ENCODE peak calls at places on chromosome 14, in six cellular contexts. One of them, this sample, is unnamed.

GRCh38 chr14:56199095-56199975 is 81.1 kb downstream of the PELI2 start:
- DNase-seq in AG04449: peak; percentile 98
- DNase-seq in neural crest cell: no peak
- DNase-seq in GM04504: peak; percentile 91
- DNase-seq in NCI-H2029: peak; percentile 69
- DNase-seq in RKO: no peak
- DNase-seq in this sample: no peak

GRCh38 chr14:71438684-71439083 is 493.5 kb upstream of the RGS6 start:
- DNase-seq in GM04504: peak; percentile 17
- DNase-seq in NCI-H2029: no peak
- DNase-seq in neural crest cell: no peak
- DNase-seq in AG04449: no peak
- DNase-seq in RKO: no peak
- DNase-seq in this sample: no peak

GRCh38 chr14:89425931-89426330 is 8.9 kb upstream of the FOXN3 start:
- DNase-seq in NCI-H2029: no peak
- DNase-seq in RKO: peak; percentile 83
- DNase-seq in GM04504: peak; percentile 96
- DNase-seq in neural crest cell: no peak
- DNase-seq in AG04449: peak; percentile 94
- DNase-seq in this sample: peak; percentile 84

GRCh38 chr14:65312859-65313258 is 99.7 kb upstream of the FUT8 start:
- DNase-seq in NCI-H2029: no peak
- DNase-seq in neural crest cell: no peak
- DNase-seq in AG04449: no peak
- DNase-seq in GM04504: no peak
- DNase-seq in RKO: no peak
- DNase-seq in this sample: no peak

GRCh38 chr14:104981699-104982541 is 3.7 kb upstream of the CLBA1 start:
- DNase-seq in NCI-H2029: no peak
- DNase-seq in GM04504: no peak
- DNase-seq in neural crest cell: no peak
- DNase-seq in RKO: no peak
- DNase-seq in AG04449: no peak
- DNase-seq in this sample: no peak

GRCh38 chr14:69612014-69612758 is 790 bp downstream of the SUSD6 start:
- DNase-seq in AG04449: no peak
- DNase-seq in GM04504: no peak
- DNase-seq in neural crest cell: no peak
- DNase-seq in NCI-H2029: no peak
- DNase-seq in RKO: peak; percentile 52
- DNase-seq in this sample: peak; percentile 70

GRCh38 chr14:96484391-96484790 is 17.8 kb upstream of the PAPOLA start:
- DNase-seq in NCI-H2029: no peak
- DNase-seq in neural crest cell: no peak
- DNase-seq in RKO: no peak
- DNase-seq in GM04504: no peak
- DNase-seq in AG04449: no peak
- DNase-seq in this sample: no peak

GRCh38 chr14:50943943-50944646 is at the start of gene PYGL:
- DNase-seq in AG04449: no peak
- DNase-seq in RKO: peak; percentile 60
- DNase-seq in GM04504: peak; percentile 40
- DNase-seq in NCI-H2029: peak; percentile 52
- DNase-seq in neural crest cell: peak; percentile 67
- DNase-seq in this sample: peak; percentile 68

GRCh38 chr14:102496331-102496691 is 13.3 kb downstream of the ANKRD9 start:
- DNase-seq in NCI-H2029: no peak
- DNase-seq in AG04449: no peak
- DNase-seq in GM04504: no peak
- DNase-seq in neural crest cell: no peak
- DNase-seq in RKO: no peak
- DNase-seq in this sample: no peak

GRCh38 chr14:95811813-95812212 is 64.8 kb upstream of the TUNAR start:
- DNase-seq in RKO: no peak
- DNase-seq in neural crest cell: no peak
- DNase-seq in NCI-H2029: no peak
- DNase-seq in GM04504: no peak
- DNase-seq in AG04449: no peak
- DNase-seq in this sample: no peak

GRCh38 chr14:99537399-99537798 is 56.2 kb downstream of the CCNK start:
- DNase-seq in GM04504: peak; percentile 48
- DNase-seq in AG04449: peak; percentile 41
- DNase-seq in RKO: no peak
- DNase-seq in NCI-H2029: no peak
- DNase-seq in neural crest cell: no peak
- DNase-seq in this sample: peak; percentile 70

GRCh38 chr14:53525608-53526007 is 372.5 kb upstream of the DDHD1 start:
- DNase-seq in RKO: no peak
- DNase-seq in GM04504: no peak
- DNase-seq in AG04449: no peak
- DNase-seq in neural crest cell: no peak
- DNase-seq in NCI-H2029: no peak
- DNase-seq in this sample: no peak

GRCh38 chr14:31059152-31059924 is 33.2 kb upstream of the STRN3 start:
- DNase-seq in RKO: no peak
- DNase-seq in neural crest cell: no peak
- DNase-seq in AG04449: peak; percentile 44
- DNase-seq in NCI-H2029: peak; percentile 62
- DNase-seq in GM04504: peak; percentile 28
- DNase-seq in this sample: no peak

GRCh38 chr14:91383439-91383838 is 34.2 kb downstream of the CCDC88C start:
- DNase-seq in neural crest cell: no peak
- DNase-seq in GM04504: no peak
- DNase-seq in AG04449: no peak
- DNase-seq in NCI-H2029: peak; percentile 39
- DNase-seq in RKO: no peak
- DNase-seq in this sample: no peak

GRCh38 chr14:104294983-104295680 is 156.7 kb downstream of the KIF26A start:
- DNase-seq in NCI-H2029: no peak
- DNase-seq in RKO: no peak
- DNase-seq in neural crest cell: no peak
- DNase-seq in AG04449: no peak
- DNase-seq in GM04504: no peak
- DNase-seq in this sample: no peak

GRCh38 chr14:60968099-60968498 is 12.8 kb downstream of the TRMT5 start:
- DNase-seq in GM04504: no peak
- DNase-seq in neural crest cell: no peak
- DNase-seq in AG04449: no peak
- DNase-seq in NCI-H2029: no peak
- DNase-seq in RKO: no peak
- DNase-seq in this sample: no peak

GRCh38 chr14:102374264-102374663 is 11.5 kb downstream of the TECPR2 start:
- DNase-seq in RKO: no peak
- DNase-seq in neural crest cell: no peak
- DNase-seq in GM04504: no peak
- DNase-seq in NCI-H2029: no peak
- DNase-seq in AG04449: no peak
- DNase-seq in this sample: no peak

GRCh38 chr14:67940894-67941455 is 121.4 kb downstream of the RAD51B start:
- DNase-seq in GM04504: peak; percentile 58
- DNase-seq in RKO: no peak
- DNase-seq in AG04449: peak; percentile 59
- DNase-seq in neural crest cell: no peak
- DNase-seq in NCI-H2029: no peak
- DNase-seq in this sample: no peak

GRCh38 chr14:61565836-61566536 is 129.3 kb upstream of the HIF1A start:
- DNase-seq in AG04449: peak; percentile 87
- DNase-seq in NCI-H2029: no peak
- DNase-seq in GM04504: peak; percentile 69
- DNase-seq in neural crest cell: no peak
- DNase-seq in RKO: peak; percentile 32
- DNase-seq in this sample: peak; percentile 14

GRCh38 chr14:58912799-58913432 is 275.2 kb downstream of the DACT1 start:
- DNase-seq in neural crest cell: no peak
- DNase-seq in NCI-H2029: peak; percentile 11
- DNase-seq in GM04504: no peak
- DNase-seq in AG04449: no peak
- DNase-seq in RKO: no peak
- DNase-seq in this sample: no peak

GRCh38 chr14:74599946-74600345 is 12.1 kb downstream of the LTBP2 start:
- DNase-seq in GM04504: no peak
- DNase-seq in neural crest cell: no peak
- DNase-seq in RKO: no peak
- DNase-seq in AG04449: no peak
- DNase-seq in NCI-H2029: no peak
- DNase-seq in this sample: no peak

GRCh38 chr14:69005432-69006148 is 26.5 kb upstream of the ACTN1 start:
- DNase-seq in GM04504: peak; percentile 82
- DNase-seq in NCI-H2029: no peak
- DNase-seq in AG04449: peak; percentile 81
- DNase-seq in neural crest cell: no peak
- DNase-seq in RKO: peak; percentile 87
- DNase-seq in this sample: peak; percentile 91

GRCh38 chr14:52413729-52414453 is 99.8 kb downstream of the PTGER2 start:
- DNase-seq in GM04504: peak; percentile 63
- DNase-seq in neural crest cell: no peak
- DNase-seq in RKO: no peak
- DNase-seq in NCI-H2029: no peak
- DNase-seq in AG04449: no peak
- DNase-seq in this sample: no peak

GRCh38 chr14:92649934-92650545 is 98.4 kb downstream of the LGMN start:
- DNase-seq in neural crest cell: no peak
- DNase-seq in AG04449: no peak
- DNase-seq in GM04504: peak; percentile 84
- DNase-seq in RKO: no peak
- DNase-seq in NCI-H2029: no peak
- DNase-seq in this sample: no peak

GRCh38 chr14:58243790-58244555 is 670 bp upstream of the PSMA3 start:
- DNase-seq in AG04449: no peak
- DNase-seq in RKO: peak; percentile 89
- DNase-seq in GM04504: no peak
- DNase-seq in neural crest cell: no peak
- DNase-seq in NCI-H2029: peak; percentile 71
- DNase-seq in this sample: peak; percentile 61

GRCh38 chr14:50533314-50533705 is 941 bp upstream of the MAP4K5 start:
- DNase-seq in NCI-H2029: no peak
- DNase-seq in neural crest cell: no peak
- DNase-seq in RKO: no peak
- DNase-seq in AG04449: no peak
- DNase-seq in GM04504: no peak
- DNase-seq in this sample: no peak

GRCh38 chr14:103550451-103551337 is 11.8 kb downstream of the BAG5 start:
- DNase-seq in NCI-H2029: no peak
- DNase-seq in neural crest cell: no peak
- DNase-seq in AG04449: no peak
- DNase-seq in RKO: no peak
- DNase-seq in GM04504: no peak
- DNase-seq in this sample: no peak

GRCh38 chr14:78182722-78183121 is 12.5 kb downstream of the NRXN3 start:
- DNase-seq in GM04504: no peak
- DNase-seq in RKO: no peak
- DNase-seq in AG04449: no peak
- DNase-seq in NCI-H2029: no peak
- DNase-seq in neural crest cell: no peak
- DNase-seq in this sample: no peak

GRCh38 chr14:57692671-57693070 is 173.2 kb downstream of the SLC35F4 start:
- DNase-seq in AG04449: peak; percentile 19
- DNase-seq in neural crest cell: no peak
- DNase-seq in GM04504: peak; percentile 42
- DNase-seq in NCI-H2029: peak; percentile 8
- DNase-seq in RKO: peak; percentile 77
- DNase-seq in this sample: peak; percentile 26

GRCh38 chr14:23183076-23183475 is 384 bp downstream of the SLC7A8 start:
- DNase-seq in GM04504: no peak
- DNase-seq in NCI-H2029: no peak
- DNase-seq in RKO: no peak
- DNase-seq in neural crest cell: no peak
- DNase-seq in AG04449: no peak
- DNase-seq in this sample: no peak

GRCh38 chr14:54567634-54568561 is 970 bp downstream of the SAMD4A start:
- DNase-seq in GM04504: no peak
- DNase-seq in AG04449: no peak
- DNase-seq in RKO: peak; percentile 69
- DNase-seq in neural crest cell: peak; percentile 46
- DNase-seq in NCI-H2029: no peak
- DNase-seq in this sample: peak; percentile 33

GRCh38 chr14:36524220-36524837 is 4.3 kb upstream of the NKX2-1 start:
- DNase-seq in RKO: no peak
- DNase-seq in neural crest cell: no peak
- DNase-seq in NCI-H2029: no peak
- DNase-seq in GM04504: no peak
- DNase-seq in AG04449: no peak
- DNase-seq in this sample: no peak

GRCh38 chr14:68911594-68912227 is 67.4 kb downstream of the ACTN1 start:
- DNase-seq in AG04449: no peak
- DNase-seq in NCI-H2029: peak; percentile 2
- DNase-seq in neural crest cell: peak; percentile 87
- DNase-seq in GM04504: peak; percentile 45
- DNase-seq in RKO: peak; percentile 64
- DNase-seq in this sample: peak; percentile 79

GRCh38 chr14:90087433-90087832 is 25.6 kb downstream of the KCNK13 start:
- DNase-seq in RKO: no peak
- DNase-seq in NCI-H2029: no peak
- DNase-seq in GM04504: no peak
- DNase-seq in neural crest cell: no peak
- DNase-seq in AG04449: no peak
- DNase-seq in this sample: peak; percentile 11

GRCh38 chr14:42961509-42961908 is 1354.8 kb downstream of the LRFN5 start:
- DNase-seq in NCI-H2029: no peak
- DNase-seq in RKO: no peak
- DNase-seq in AG04449: no peak
- DNase-seq in neural crest cell: no peak
- DNase-seq in GM04504: no peak
- DNase-seq in this sample: no peak

GRCh38 chr14:22452330-22452729 is 136.7 kb downstream of the DAD1 start:
- DNase-seq in neural crest cell: no peak
- DNase-seq in RKO: no peak
- DNase-seq in GM04504: no peak
- DNase-seq in NCI-H2029: no peak
- DNase-seq in AG04449: no peak
- DNase-seq in this sample: no peak

GRCh38 chr14:29078810-29079522 is 312.4 kb downstream of the FOXG1 start:
- DNase-seq in neural crest cell: no peak
- DNase-seq in NCI-H2029: no peak
- DNase-seq in RKO: no peak
- DNase-seq in AG04449: no peak
- DNase-seq in GM04504: no peak
- DNase-seq in this sample: no peak

This sample was measured in SW480.